ENCODE peak calls at places on chromosomes 13 and 19, in seven cellular contexts. U, O, T, D, P, J and E are unnamed samples.
A peak's percentile ranks its signal among the peaks of the same experiment; 100 is the strongest.

GRCh38 chr13:62357887-62358645 is 942.4 kb upstream of the PCDH20 start:
- DNase-seq in T (no peak), P (peak; percentile 17), D (peak; percentile 31), J (peak; percentile 18), U (no peak), O (peak; percentile 12), E (peak; percentile 64)

GRCh38 chr19:51029718-51030117 is 3.3 kb upstream of the KLK11 start:
- DNase-seq in J (no peak), T (no peak), P (no peak), O (no peak), D (no peak), U (no peak), E (no peak)

GRCh38 chr19:5895409-5895808 is 8.2 kb downstream of the NDUFA11 start:
- DNase-seq in P (no peak), J (no peak), D (no peak), U (no peak), O (no peak), T (no peak), E (no peak)

GRCh38 chr19:39409207-39409885 is 2.7 kb downstream of the ZFP36 start:
- DNase-seq in O (peak; percentile 75), T (peak; percentile 81), U (peak; percentile 49), J (no peak), P (no peak), D (peak; percentile 60), E (peak; percentile 93)

GRCh38 chr19:14577885-14578427 is 4.9 kb upstream of the CLEC17A start:
- DNase-seq in T (no peak), D (no peak), P (no peak), J (no peak), O (no peak), U (no peak), E (no peak)

GRCh38 chr13:46893820-46894533 is 2.9 kb downstream of the HTR2A start:
- DNase-seq in D (peak; percentile 36), O (peak; percentile 54), J (no peak), T (no peak), U (peak; percentile 49), P (no peak), E (peak; percentile 80)

GRCh38 chr19:916645-917322 is 349 bp upstream of the KISS1R start:
- DNase-seq in O (no peak), P (no peak), U (no peak), J (no peak), D (no peak), T (no peak), E (no peak)

GRCh38 chr13:35139591-35139990 is 197.5 kb downstream of the NBEA start:
- DNase-seq in P (peak; percentile 45), O (no peak), U (no peak), J (no peak), D (peak; percentile 54), T (no peak), E (no peak)

GRCh38 chr19:35549879-35550523 is 4.6 kb downstream of the TMEM147 start:
- DNase-seq in P (no peak), O (no peak), D (no peak), U (no peak), J (no peak), T (no peak), E (no peak)

GRCh38 chr13:101785858-101786257 is 333.4 kb downstream of the ITGBL1 start:
- DNase-seq in D (peak; percentile 9), U (no peak), P (peak; percentile 4), O (peak; percentile 6), J (no peak), T (peak; percentile 25), E (peak; percentile 69)

GRCh38 chr19:48249502-48250014 is 6.2 kb downstream of the CARD8 start:
- DNase-seq in J (no peak), P (no peak), O (no peak), T (no peak), D (no peak), U (peak; percentile 32), E (no peak)

GRCh38 chr19:3046621-3047306 is 15.5 kb downstream of the TLE5 start:
- DNase-seq in O (no peak), J (no peak), D (no peak), T (peak; percentile 35), U (no peak), P (no peak), E (peak; percentile 26)

GRCh38 chr13:46595918-46596315 is 42.9 kb downstream of the LRCH1 start:
- DNase-seq in U (no peak), O (no peak), D (no peak), J (no peak), P (no peak), T (no peak), E (no peak)

GRCh38 chr19:4972509-4973230 is 3.8 kb downstream of the KDM4B start:
- DNase-seq in T (no peak), O (peak; percentile 69), U (no peak), J (no peak), P (peak; percentile 52), D (peak; percentile 62), E (peak; percentile 53)

GRCh38 chr19:14375055-14375581 is 6.1 kb upstream of the ADGRE5 start:
- DNase-seq in D (no peak), J (no peak), U (no peak), T (no peak), P (no peak), O (no peak), E (no peak)

GRCh38 chr13:26604784-26605183 is 47.3 kb downstream of the WASF3 start:
- DNase-seq in U (no peak), P (no peak), J (no peak), D (no peak), O (no peak), T (no peak), E (peak; percentile 32)

GRCh38 chr19:17620696-17621095 is 65.2 kb downstream of the COLGALT1 start:
- DNase-seq in T (no peak), O (no peak), P (no peak), D (no peak), U (no peak), J (no peak), E (no peak)

GRCh38 chr13:28077231-28077630 is 23.1 kb downstream of the FLT3 start:
- DNase-seq in O (no peak), J (no peak), T (no peak), D (no peak), P (no peak), U (no peak), E (no peak)

GRCh38 chr19:47130589-47131168 is at the start of gene SAE1:
- DNase-seq in O (peak; percentile 97), J (peak; percentile 64), D (peak; percentile 96), T (peak; percentile 95), P (peak; percentile 93), U (peak; percentile 86), E (peak; percentile 99)

GRCh38 chr13:95335667-95336066 is 34.4 kb upstream of the ABCC4 start:
- DNase-seq in U (no peak), O (no peak), P (no peak), J (no peak), D (peak; percentile 31), T (no peak), E (no peak)

GRCh38 chr19:19211499-19212432 is at the start of gene NCAN:
- DNase-seq in T (no peak), U (no peak), O (no peak), P (no peak), D (no peak), J (no peak), E (no peak)

GRCh38 chr13:43786766-43787517 is at the start of gene ENOX1:
- DNase-seq in T (peak; percentile 36), J (no peak), P (peak; percentile 51), O (peak; percentile 71), D (peak; percentile 72), U (no peak), E (peak; percentile 93)